ENCODE peak calls at places on chromosomes 6 and 20, in nine cellular contexts. R is NT2/D1, P is NCI-H69, C is T-helper 2 cell, H is left cardiac atrium, U is NCI-H1694, K is caudate nucleus, N is cardiac fibroblast, W is iPS-NIHi11. Q is an unnamed sample.

GRCh38 chr6:111711476-111711875 is 105.8 kb upstream of the TRAF3IP2 start:
- DNase-seq in R (no peak), P (peak), C (no peak), H (peak), U (peak), K (peak), N (no peak), W (peak), Q (peak)

GRCh38 chr6:30824698-30825097 is 59.6 kb upstream of the DDR1 start:
- DNase-seq in R (no peak), P (peak), C (no peak), H (no peak), U (no peak), K (no peak), N (no peak), W (no peak), Q (no peak)

GRCh38 chr20:49281059-49281912 is 3.4 kb upstream of the ZNFX1 start:
- DNase-seq in R (no peak), P (no peak), C (no peak), H (no peak), U (no peak), K (no peak), N (peak), W (peak), Q (peak)

GRCh38 chr6:3757241-3757641 is 5.7 kb upstream of the PXDC1 start:
- DNase-seq in R (no peak), P (no peak), C (no peak), H (no peak), U (no peak), K (no peak), N (no peak), W (no peak), Q (no peak)

GRCh38 chr20:44897133-44897532 is 11.6 kb downstream of the YWHAB start:
- DNase-seq in R (no peak), P (no peak), C (no peak), H (no peak), U (no peak), K (no peak), N (no peak), W (no peak), Q (no peak)

GRCh38 chr6:88381289-88381642 is 215.1 kb upstream of the CNR1 start:
- DNase-seq in R (no peak), P (no peak), C (no peak), H (no peak), U (no peak), K (no peak), N (no peak), W (no peak), Q (no peak)

GRCh38 chr6:36622901-36623546 is 28.9 kb downstream of the SRSF3 start:
- DNase-seq in R (no peak), P (no peak), C (no peak), H (no peak), U (no peak), K (no peak), N (no peak), W (no peak), Q (no peak)

GRCh38 chr6:37696841-37697735 is 595 bp downstream of the MDGA1 start:
- DNase-seq in R (no peak), P (peak), C (no peak), H (no peak), U (no peak), K (no peak), N (peak), W (peak), Q (no peak)

GRCh38 chr20:17796096-17796563 is 96.4 kb downstream of the BANF2 start:
- DNase-seq in R (no peak), P (no peak), C (no peak), H (peak), U (no peak), K (no peak), N (peak), W (no peak), Q (no peak)

GRCh38 chr6:23446394-23447001 is 679.5 kb upstream of the NRSN1 start:
- DNase-seq in R (no peak), P (peak), C (no peak), H (no peak), U (peak), K (no peak), N (peak), W (peak), Q (peak)

GRCh38 chr20:39960522-39961420 is 728.3 kb downstream of the MAFB start:
- DNase-seq in R (no peak), P (peak), C (no peak), H (no peak), U (peak), K (no peak), N (no peak), W (peak), Q (peak)

GRCh38 chr6:7673063-7673536 is 52.8 kb upstream of the BMP6 start:
- DNase-seq in R (peak), P (peak), C (no peak), H (peak), U (no peak), K (no peak), N (peak), W (peak), Q (peak)

GRCh38 chr6:117600008-117600743 is 2.1 kb downstream of the GOPC start:
- DNase-seq in R (no peak), P (peak), C (no peak), H (no peak), U (no peak), K (no peak), N (peak), W (no peak), Q (no peak)

GRCh38 chr6:110404602-110405001 is 10.8 kb downstream of the DDO start:
- DNase-seq in R (no peak), P (no peak), C (no peak), H (no peak), U (no peak), K (no peak), N (no peak), W (no peak), Q (no peak)

GRCh38 chr6:160634706-160635105 is 29.4 kb downstream of the LPA start:
- DNase-seq in R (no peak), P (no peak), C (no peak), H (no peak), U (no peak), K (no peak), N (no peak), W (peak), Q (no peak)

GRCh38 chr6:36305885-36306284 is 30.8 kb downstream of the BNIP5 start:
- DNase-seq in R (no peak), P (no peak), C (no peak), H (no peak), U (no peak), K (no peak), N (no peak), W (no peak), Q (no peak)

GRCh38 chr6:133131621-133132020 is 109.5 kb upstream of the EYA4 start:
- DNase-seq in R (no peak), P (no peak), C (no peak), H (no peak), U (no peak), K (no peak), N (no peak), W (no peak), Q (no peak)

GRCh38 chr20:33676121-33676520 is 1.9 kb upstream of the NECAB3 start:
- DNase-seq in R (no peak), P (peak), C (no peak), H (no peak), U (no peak), K (no peak), N (no peak), W (no peak), Q (no peak)

GRCh38 chr6:99846021-99846420 is 148.0 kb downstream of the MCHR2 start:
- DNase-seq in R (no peak), P (no peak), C (no peak), H (no peak), U (no peak), K (no peak), N (no peak), W (no peak), Q (peak)

GRCh38 chr6:63349401-63349800 is 29.6 kb upstream of the LGSN start:
- DNase-seq in R (no peak), P (no peak), C (no peak), H (no peak), U (no peak), K (no peak), N (no peak), W (no peak), Q (no peak)

GRCh38 chr6:37800904-37801669 is 18.4 kb upstream of the ZFAND3 start:
- DNase-seq in R (no peak), P (no peak), C (no peak), H (no peak), U (no peak), K (no peak), N (no peak), W (no peak), Q (no peak)

GRCh38 chr20:25178563-25179438 is 16.7 kb upstream of the ENTPD6 start:
- DNase-seq in R (no peak), P (peak), C (no peak), H (peak), U (no peak), K (no peak), N (peak), W (peak), Q (peak)

GRCh38 chr20:59364611-59365010 is 64.2 kb downstream of the EDN3 start:
- DNase-seq in R (no peak), P (no peak), C (no peak), H (no peak), U (no peak), K (no peak), N (no peak), W (no peak), Q (no peak)

GRCh38 chr20:53264604-53265003 is 292.4 kb downstream of the TSHZ2 start:
- DNase-seq in R (no peak), P (no peak), C (no peak), H (no peak), U (no peak), K (no peak), N (no peak), W (no peak), Q (no peak)

GRCh38 chr20:16801919-16802651 is 53.9 kb downstream of the OTOR start:
- DNase-seq in R (peak), P (peak), C (peak), H (peak), U (peak), K (peak), N (peak), W (peak), Q (peak)

GRCh38 chr6:1337791-1338190 is 25.9 kb downstream of the FOXQ1 start:
- DNase-seq in R (no peak), P (no peak), C (no peak), H (no peak), U (no peak), K (no peak), N (no peak), W (no peak), Q (no peak)

GRCh38 chr6:11425431-11425871 is 112.1 kb upstream of the TMEM170B start:
- DNase-seq in R (no peak), P (no peak), C (no peak), H (no peak), U (no peak), K (no peak), N (no peak), W (no peak), Q (peak)

GRCh38 chr20:63090052-63090451 is 83.3 kb upstream of the BHLHE23 start:
- DNase-seq in R (no peak), P (no peak), C (no peak), H (peak), U (no peak), K (no peak), N (no peak), W (no peak), Q (no peak)

GRCh38 chr6:105619971-105620741 is 217.3 kb upstream of the PREP start:
- DNase-seq in R (no peak), P (no peak), C (no peak), H (no peak), U (no peak), K (no peak), N (no peak), W (no peak), Q (no peak)

GRCh38 chr6:160523223-160523622 is 140.9 kb downstream of the LPA start:
- DNase-seq in R (no peak), P (no peak), C (no peak), H (no peak), U (no peak), K (no peak), N (no peak), W (no peak), Q (no peak)

GRCh38 chr6:37988696-37989095 is 169.2 kb downstream of the ZFAND3 start:
- DNase-seq in R (no peak), P (no peak), C (no peak), H (no peak), U (no peak), K (no peak), N (no peak), W (no peak), Q (no peak)

GRCh38 chr6:21742238-21742660 is 148.7 kb downstream of the SOX4 start:
- DNase-seq in R (no peak), P (peak), C (no peak), H (no peak), U (no peak), K (no peak), N (peak), W (no peak), Q (peak)

GRCh38 chr6:3731700-3732099 is 19.8 kb downstream of the PXDC1 start:
- DNase-seq in R (no peak), P (peak), C (no peak), H (no peak), U (no peak), K (no peak), N (no peak), W (no peak), Q (no peak)

GRCh38 chr20:50824137-50824536 is 29.3 kb downstream of the BCAS4 start:
- DNase-seq in R (no peak), P (no peak), C (no peak), H (peak), U (no peak), K (no peak), N (peak), W (no peak), Q (no peak)